ENCODE peak calls at places on chromosomes 4 and X, in seven cellular contexts. U is hepatocyte; K is H7; G is lung; X is breast epithelium; A is naive thymus-derived CD4-positive, alpha-beta T cell; N is ovary. I is an unnamed sample.

GRCh38 chr4:106502106-106502699 is 133.6 kb upstream of the GIMD1 start:
- DNase-seq in U (peak; percentile 79), K (peak; percentile 53), G (peak; percentile 52), X (peak; percentile 61), A (peak; percentile 12), N (peak; percentile 58), I (peak; percentile 72)

GRCh38 chr4:80610845-80611244 is 275.3 kb downstream of the CFAP299 start:
- DNase-seq in U (peak; percentile 7), K (no peak), G (no peak), X (no peak), A (no peak), N (no peak), I (peak; percentile 51)

GRCh38 chrX:47644557-47645091 is 5.7 kb downstream of the ELK1 start:
- DNase-seq in U (peak; percentile 42), K (peak; percentile 81), G (no peak), X (no peak), A (no peak), N (no peak), I (peak; percentile 60)

GRCh38 chrX:154730271-154730883 is 20.5 kb downstream of the GAB3 start:
- DNase-seq in U (no peak), K (no peak), G (peak; percentile 76), X (no peak), A (no peak), N (no peak), I (peak; percentile 91)

GRCh38 chr4:105129286-105129685 is 17.4 kb upstream of the TET2 start:
- DNase-seq in U (no peak), K (no peak), G (no peak), X (no peak), A (no peak), N (no peak), I (no peak)

GRCh38 chr4:73593631-73594241 is 26.5 kb downstream of the RASSF6 start:
- DNase-seq in U (peak; percentile 53), K (no peak), G (no peak), X (no peak), A (peak; percentile 15), N (no peak), I (peak; percentile 62)

GRCh38 chr4:176302283-176303275 is 17.2 kb upstream of the SPCS3 start:
- DNase-seq in U (peak; percentile 15), K (no peak), G (no peak), X (no peak), A (no peak), N (no peak), I (peak; percentile 58)

GRCh38 chrX:8405631-8406030 is 59.0 kb upstream of the VCX3B start:
- DNase-seq in U (no peak), K (no peak), G (no peak), X (no peak), A (no peak), N (no peak), I (no peak)

GRCh38 chr4:66929748-66930147 is 615.6 kb downstream of the CENPC start:
- DNase-seq in U (no peak), K (no peak), G (no peak), X (no peak), A (no peak), N (no peak), I (no peak)

GRCh38 chr4:8378776-8379175 is 61.7 kb downstream of the ACOX3 start:
- DNase-seq in U (no peak), K (no peak), G (no peak), X (no peak), A (no peak), N (peak; percentile 22), I (no peak)

GRCh38 chr4:15982833-15983528 is 20.0 kb upstream of the FGFBP2 start:
- DNase-seq in U (no peak), K (no peak), G (no peak), X (no peak), A (no peak), N (no peak), I (no peak)

GRCh38 chr4:90317785-90318184 is 190.6 kb downstream of the CCSER1 start:
- DNase-seq in U (no peak), K (no peak), G (no peak), X (no peak), A (no peak), N (no peak), I (peak; percentile 93)

GRCh38 chr4:126592088-126592487 is 1040.7 kb upstream of the INTU start:
- DNase-seq in U (peak; percentile 30), K (no peak), G (no peak), X (no peak), A (no peak), N (no peak), I (no peak)

GRCh38 chrX:2635366-2635765 is 55.7 kb upstream of the CD99 start:
- DNase-seq in U (no peak), K (no peak), G (no peak), X (no peak), A (no peak), N (no peak), I (no peak)

GRCh38 chr4:6909113-6909969 is at the start of gene TBC1D14:
- DNase-seq in U (peak; percentile 95), K (peak; percentile 99), G (peak; percentile 89), X (peak; percentile 87), A (peak; percentile 90), N (peak; percentile 91), I (peak; percentile 85)

GRCh38 chr4:140150636-140150885 is 3.4 kb downstream of the MAML3 start:
- DNase-seq in U (no peak), K (no peak), G (peak; percentile 89), X (peak; percentile 80), A (no peak), N (no peak), I (no peak)

GRCh38 chr4:1211951-1212545 is 36.9 kb downstream of the CTBP1 start:
- DNase-seq in U (no peak), K (no peak), G (no peak), X (no peak), A (no peak), N (peak; percentile 61), I (no peak)

GRCh38 chr4:88007304-88008132 is at the start of gene PKD2:
- DNase-seq in U (peak; percentile 90), K (peak; percentile 94), G (peak; percentile 85), X (peak; percentile 62), A (peak; percentile 56), N (peak; percentile 93), I (peak; percentile 68)

GRCh38 chr4:88008624-88009235 is 1.3 kb downstream of the PKD2 start:
- DNase-seq in U (no peak), K (no peak), G (no peak), X (no peak), A (no peak), N (no peak), I (no peak)

GRCh38 chr4:88008133-88008621 is 742 bp downstream of the PKD2 start:
- DNase-seq in U (peak; percentile 67), K (peak; percentile 75), G (no peak), X (no peak), A (peak; percentile 3), N (peak; percentile 60), I (peak; percentile 57)

GRCh38 chr4:88010921-88011320 is 3.5 kb downstream of the PKD2 start:
- DNase-seq in U (no peak), K (no peak), G (no peak), X (no peak), A (no peak), N (no peak), I (no peak)

GRCh38 chr4:88009871-88010270 is 2.4 kb downstream of the PKD2 start:
- DNase-seq in U (no peak), K (no peak), G (no peak), X (no peak), A (no peak), N (no peak), I (no peak)
- H3K4me3 ChIP-seq in U (no peak overlapping the region), K (no peak overlapping the region), G (no peak overlapping the region), X (peak overlapping the region; percentile 85), A (no peak overlapping the region), N (peak overlapping the region; percentile 94), I (no peak overlapping the region)

DNA sequence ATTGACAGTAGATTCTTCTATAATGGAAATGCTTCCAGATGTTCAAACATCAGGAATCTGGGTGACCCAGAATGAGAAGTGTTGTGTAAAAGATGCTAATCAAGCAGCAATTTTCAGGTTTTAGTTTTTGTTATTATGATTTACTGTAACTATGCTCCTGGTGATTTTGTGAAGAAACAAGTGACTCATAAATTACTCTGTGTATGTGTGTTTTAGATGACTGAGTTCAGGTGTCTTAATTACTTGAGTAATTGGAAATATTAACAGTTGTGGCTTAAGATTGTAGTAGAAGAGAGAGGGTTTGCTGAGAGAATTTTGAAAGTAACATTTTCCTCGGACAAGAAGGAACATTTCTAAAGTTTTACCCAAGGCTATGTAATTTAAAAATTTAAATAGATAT is 25.2 kb upstream of the TNIP3 start:
- DNase-seq in U (no peak), K (no peak), G (no peak), X (no peak), A (no peak), N (no peak), I (no peak)
- H3K4me3 ChIP-seq in U (no peak overlapping the region), K (no peak overlapping the region), G (no peak overlapping the region), X (no peak overlapping the region), A (peak overlapping the region; percentile 19), N (no peak overlapping the region), I (no peak overlapping the region)

DNA sequence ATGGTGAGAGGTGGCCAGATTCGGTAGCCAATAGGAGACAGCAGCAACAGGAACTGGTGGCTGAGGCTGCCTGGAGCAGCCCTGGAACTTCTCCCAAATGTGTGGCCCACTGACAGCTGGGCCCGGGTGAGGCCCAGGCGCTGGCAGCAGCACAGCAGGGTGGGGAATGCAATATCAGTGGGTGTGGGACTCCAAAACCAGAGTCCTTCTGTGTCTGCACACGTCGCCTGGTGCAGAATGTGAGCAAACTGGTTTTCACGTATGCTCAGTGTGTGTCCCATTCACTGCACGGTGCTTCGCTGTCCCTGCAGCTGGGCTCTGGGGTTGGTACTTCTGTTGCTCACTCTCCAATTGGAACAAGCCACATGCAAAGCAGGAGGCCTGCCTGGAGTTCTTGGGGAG is 14.4 kb upstream of the CENPU start:
- DNase-seq in U (peak; percentile 45), K (peak; percentile 66), G (no peak), X (no peak), A (no peak), N (no peak), I (no peak)
- H3K4me3 ChIP-seq in U (no peak overlapping the region), K (no peak overlapping the region), G (no peak overlapping the region), X (no peak overlapping the region), A (no peak overlapping the region), N (no peak overlapping the region), I (no peak overlapping the region)

GRCh38 chr4:121072080-121072835 is at the start of gene NDNF:
- DNase-seq in U (peak; percentile 74), K (peak; percentile 72), G (peak; percentile 75), X (no peak), A (peak; percentile 33), N (peak; percentile 82), I (peak; percentile 31)

GRCh38 chr4:121071640-121072037 is 696 bp downstream of the NDNF start:
- DNase-seq in U (no peak), K (no peak), G (no peak), X (no peak), A (peak; percentile 4), N (no peak), I (no peak)

GRCh38 chr4:121070696-121071639 is 1.4 kb downstream of the NDNF start:
- DNase-seq in U (peak; percentile 66), K (peak; percentile 73), G (peak; percentile 67), X (no peak), A (peak; percentile 24), N (peak; percentile 74), I (peak; percentile 36)

GRCh38 chr4:121069419-121069818 is 2.9 kb downstream of the NDNF start:
- DNase-seq in U (no peak), K (no peak), G (no peak), X (no peak), A (no peak), N (no peak), I (no peak)

DNA sequence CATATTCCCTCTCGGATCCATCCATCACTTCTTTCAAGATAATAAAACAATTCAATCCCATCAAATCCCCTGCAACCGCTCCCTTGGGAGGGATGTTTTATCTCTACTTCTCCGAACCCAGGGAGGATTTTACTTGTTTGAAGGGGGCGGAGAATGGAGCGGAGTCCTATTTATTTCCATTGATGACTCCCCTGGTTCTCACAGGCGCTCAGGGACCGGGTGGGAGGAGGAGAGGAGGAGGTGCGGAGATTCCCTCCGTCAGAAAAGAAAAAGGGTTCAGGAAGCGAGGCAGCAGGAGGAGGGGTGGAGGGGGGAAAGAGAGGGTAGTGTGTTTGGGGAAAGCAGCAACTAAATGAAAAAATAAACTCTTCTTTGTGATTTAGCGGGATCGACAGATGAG is 2.1 kb downstream of the NDNF start:
- DNase-seq in U (peak; percentile 14), K (peak; percentile 26), G (peak; percentile 31), X (no peak), A (no peak), N (peak; percentile 57), I (no peak)
- H3K4me3 ChIP-seq in U (peak overlapping the region; percentile 90), K (peak overlapping the region; percentile 66), G (peak overlapping the region; percentile 78), X (peak overlapping the region; percentile 60), A (no peak overlapping the region), N (peak overlapping the region; percentile 54), I (no peak overlapping the region)

I was measured in cardiac fibroblast.